ENCODE peak calls at places on chromosome 11, in ten cellular contexts. B is foreskin fibroblast, L is mucosa of descending colon, D is fibroblast of the aortic adventitia, P is epithelial cell of esophagus, V is brain microvascular endothelial cell, N is pancreas, Z is fibroblast of lung, C is uterus, Q is right lobe of liver. I is an unnamed sample.

GRCh38 chr11:5626191-5626590 is 1.4 kb downstream of the TRIM34 start:
- DNase-seq in B (peak), C (no peak), N (no peak), Q (no peak), Z (no peak), L (no peak), V (no peak), P (peak), D (peak), I (peak)

GRCh38 chr11:34837246-34837856 is 78.8 kb downstream of the APIP start:
- DNase-seq in B (peak), Q (no peak), P (no peak), L (no peak), C (no peak), N (no peak), D (no peak), Z (no peak), V (no peak), I (no peak)

GRCh38 chr11:74784234-74784633 is 35.6 kb downstream of the RNF169 start:
- DNase-seq in L (no peak), C (no peak), P (no peak), D (peak), B (no peak), Z (no peak), Q (no peak), N (no peak), V (no peak), I (no peak)

GRCh38 chr11:66051766-66052663 is at the start of gene SF3B2:
- DNase-seq in V (peak), D (peak), N (peak), L (peak), P (peak), Q (peak), Z (peak), C (peak), B (peak), I (peak)

GRCh38 chr11:70032943-70033710 is 45.0 kb upstream of the ANO1 start:
- DNase-seq in L (no peak), V (no peak), Z (no peak), B (no peak), C (no peak), N (no peak), Q (no peak), D (no peak), P (no peak), I (no peak)

GRCh38 chr11:13664351-13664750 is 4.1 kb upstream of the FAR1 start:
- DNase-seq in Z (no peak), N (no peak), C (no peak), L (no peak), V (no peak), B (no peak), D (no peak), Q (no peak), P (peak), I (no peak)

GRCh38 chr11:14041040-14041439 is 78.5 kb downstream of the SPON1 start:
- DNase-seq in L (no peak), V (no peak), B (no peak), D (no peak), C (no peak), Z (no peak), Q (no peak), N (no peak), P (no peak), I (no peak)

GRCh38 chr11:76551400-76551799 is 106.6 kb downstream of the EMSY start:
- DNase-seq in L (no peak), V (no peak), C (no peak), B (no peak), P (peak), Q (no peak), Z (no peak), D (peak), N (no peak), I (no peak)

GRCh38 chr11:129815596-129816461 is at the start of gene TMEM45B:
- DNase-seq in V (no peak), B (peak), Z (no peak), Q (peak), D (no peak), P (no peak), N (peak), L (peak), C (no peak), I (no peak)

GRCh38 chr11:8665222-8665621 is 17.2 kb downstream of the TRIM66 start:
- DNase-seq in P (no peak), N (no peak), Q (no peak), B (no peak), L (no peak), Z (no peak), C (no peak), D (no peak), V (no peak), I (no peak)

GRCh38 chr11:95156916-95157568 is 67.4 kb downstream of the ENDOD1 start:
- DNase-seq in B (peak), V (no peak), Z (no peak), L (no peak), P (no peak), N (no peak), Q (no peak), C (peak), D (peak), I (no peak)

GRCh38 chr11:112922606-112923005 is 38.6 kb upstream of the NCAM1 start:
- DNase-seq in V (no peak), N (no peak), Z (no peak), D (no peak), L (no peak), B (no peak), C (no peak), P (no peak), Q (no peak), I (no peak)

GRCh38 chr11:8581300-8581699 is 12.7 kb downstream of the STK33 start:
- DNase-seq in Z (peak), D (peak), Q (no peak), C (no peak), L (no peak), V (no peak), B (peak), N (no peak), P (peak), I (no peak)

GRCh38 chr11:86761978-86762377 is 38.4 kb upstream of the PRSS23 start:
- DNase-seq in V (peak), C (no peak), B (peak), Q (no peak), N (no peak), D (peak), Z (peak), L (no peak), P (no peak), I (no peak)

GRCh38 chr11:70782401-70782913 is 384.1 kb downstream of the CTTN start:
- DNase-seq in V (no peak), Z (no peak), B (no peak), P (no peak), D (no peak), N (no peak), C (no peak), L (no peak), Q (no peak), I (no peak)

GRCh38 chr11:126337472-126338241 is 17.8 kb upstream of the ST3GAL4 start:
- DNase-seq in B (no peak), P (no peak), C (no peak), D (no peak), L (no peak), N (no peak), V (no peak), Q (peak), Z (no peak), I (no peak)

GRCh38 chr11:70556884-70557741 is 158.8 kb downstream of the CTTN start:
- DNase-seq in V (no peak), Q (no peak), B (peak), N (no peak), C (no peak), P (peak), D (no peak), Z (peak), L (peak), I (no peak)

GRCh38 chr11:116311141-116311540 is 461.6 kb downstream of the BUD13 start:
- DNase-seq in B (no peak), Z (no peak), Q (no peak), D (no peak), N (no peak), V (no peak), L (no peak), P (no peak), C (no peak), I (no peak)

GRCh38 chr11:9568854-9569587 is 4.4 kb upstream of the WEE1 start:
- DNase-seq in V (peak), D (peak), B (peak), Z (peak), N (peak), Q (peak), P (peak), L (peak), C (peak), I (peak)

GRCh38 chr11:129061466-129062194 is 119.0 kb upstream of the TP53AIP1 start:
- DNase-seq in B (peak), Q (no peak), P (peak), Z (peak), N (no peak), C (no peak), V (peak), L (no peak), D (peak), I (peak)

GRCh38 chr11:64971421-64972233 is at the start of gene MAJIN:
- DNase-seq in Q (peak), V (peak), B (peak), Z (peak), N (peak), C (peak), L (peak), P (peak), D (peak), I (no peak)

GRCh38 chr11:100681064-100681502 is 6.0 kb upstream of the ARHGAP42 start:
- DNase-seq in Q (no peak), V (peak), L (peak), D (no peak), Z (peak), B (no peak), P (peak), C (peak), N (no peak), I (no peak)

GRCh38 chr11:111388842-111389241 is 9.8 kb upstream of the POU2AF1 start:
- DNase-seq in Z (no peak), B (no peak), P (peak), D (no peak), L (peak), N (no peak), V (no peak), C (no peak), Q (no peak), I (no peak)

GRCh38 chr11:26143553-26144308 is 188.2 kb upstream of the ANO3 start:
- DNase-seq in Z (peak), L (no peak), D (no peak), Q (no peak), N (no peak), P (peak), B (no peak), V (no peak), C (no peak), I (no peak)

GRCh38 chr11:133787379-133788103 is 57.8 kb downstream of the SPATA19 start:
- DNase-seq in N (peak), P (no peak), Q (peak), V (no peak), D (no peak), B (no peak), L (no peak), C (no peak), Z (no peak), I (no peak)

GRCh38 chr11:115965754-115966504 is 461.7 kb upstream of the CADM1 start:
- DNase-seq in P (no peak), D (no peak), C (no peak), Q (no peak), V (no peak), Z (peak), B (no peak), L (no peak), N (peak), I (peak)

GRCh38 chr11:59263225-59263894 is 50.6 kb upstream of the MPEG1 start:
- DNase-seq in Z (no peak), D (no peak), C (no peak), P (peak), Q (peak), N (peak), B (no peak), L (peak), V (no peak), I (no peak)

GRCh38 chr11:77204792-77205466 is 76.9 kb downstream of the MYO7A start:
- DNase-seq in C (no peak), V (no peak), Q (no peak), N (no peak), L (no peak), P (no peak), B (no peak), D (no peak), Z (no peak), I (no peak)

GRCh38 chr11:104609297-104609696 is 289.0 kb downstream of the CASP12 start:
- DNase-seq in Q (no peak), V (peak), N (peak), Z (peak), P (peak), L (no peak), B (peak), D (peak), C (no peak), I (peak)

GRCh38 chr11:73402834-73403185 is 26.6 kb downstream of the RELT start:
- DNase-seq in Z (no peak), C (no peak), Q (peak), P (peak), V (no peak), N (no peak), L (no peak), B (peak), D (no peak), I (no peak)
- TF ChIP-seq CTCF in Z (peak), C (no peak), Q (no peak), P (peak), V (peak), N (no peak), L (no peak), B (peak), D (peak), I (peak)

DNA sequence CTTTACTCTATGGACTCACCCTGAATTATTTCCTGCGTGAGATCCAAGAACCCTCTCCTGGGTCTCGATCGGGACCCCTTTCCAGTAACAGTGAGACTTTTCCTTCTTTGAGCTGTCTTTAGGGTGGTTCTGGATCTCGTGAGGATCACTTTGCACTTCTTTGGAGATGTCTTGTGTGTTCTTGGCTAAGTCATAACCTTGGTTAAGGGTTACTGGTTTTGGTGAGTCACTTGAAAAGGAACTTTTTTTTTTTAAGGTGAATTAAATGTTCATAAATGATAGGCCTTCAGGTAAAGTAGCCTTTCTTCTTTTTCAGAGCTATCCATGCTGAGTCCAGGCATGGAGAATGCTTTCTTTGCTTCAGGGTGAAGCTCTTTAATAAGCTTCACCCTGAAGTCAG is 19.4 kb upstream of the GSTP1 start:
- DNase-seq in V (no peak), D (no peak), B (peak), C (no peak), N (no peak), Q (no peak), Z (peak), L (no peak), P (peak), I (no peak)
- H3K4me3 ChIP-seq in V (no peak), D (no peak), B (no peak), C (no peak), N (no peak), Q (no peak), Z (no peak), L (no peak), P (no peak), I (no peak)

GRCh38 chr11:119560291-119560690 is 137.3 kb upstream of the THY1 start:
- DNase-seq in P (no peak), N (no peak), D (no peak), Z (no peak), L (no peak), V (no peak), Q (no peak), C (no peak), B (no peak), I (no peak)
- TF ChIP-seq CTCF in P (no peak), N (no peak), D (no peak), Z (no peak), L (no peak), V (no peak), Q (no peak), C (no peak), B (no peak), I (no peak)

DNA sequence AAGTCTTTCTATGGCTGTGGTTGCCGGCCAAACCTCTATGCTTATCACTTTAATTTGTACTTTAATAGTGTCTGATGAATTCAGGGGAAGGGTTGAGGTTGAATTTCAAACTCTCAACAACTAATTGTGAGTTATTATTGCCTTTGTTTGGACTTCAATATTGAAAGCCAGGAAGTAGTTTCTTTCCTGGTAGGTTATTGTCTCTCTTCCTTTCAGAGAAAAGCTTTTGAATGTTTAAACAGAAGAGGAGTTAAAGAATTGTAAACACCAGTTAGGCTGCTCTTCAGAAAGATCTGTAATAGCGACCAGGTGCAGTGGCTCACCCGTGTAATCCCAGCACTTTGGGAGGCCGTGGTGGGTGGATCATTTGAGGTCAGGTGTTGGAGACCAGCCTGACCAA is 22.2 kb downstream of the NNMT start:
- DNase-seq in B (no peak), D (no peak), C (no peak), Q (no peak), P (no peak), V (no peak), L (no peak), Z (no peak), N (no peak), I (no peak)
- H3K4me3 ChIP-seq in B (no peak), D (no peak), C (no peak), Q (no peak), P (no peak), V (no peak), L (no peak), Z (no peak), N (no peak), I (no peak)

GRCh38 chr11:6637871-6638270 is 17.7 kb downstream of the DCHS1 start:
- DNase-seq in D (peak), L (no peak), Q (peak), Z (peak), V (no peak), B (peak), C (peak), N (peak), P (no peak), I (no peak)

GRCh38 chr11:6640036-6640984 is 15.3 kb downstream of the DCHS1 start:
- DNase-seq in C (no peak), B (no peak), Z (no peak), Q (no peak), D (no peak), N (no peak), P (no peak), L (no peak), V (no peak), I (no peak)

GRCh38 chr11:6640985-6641701 is 14.5 kb downstream of the DCHS1 start:
- DNase-seq in L (no peak), N (no peak), D (no peak), Z (no peak), B (no peak), P (no peak), C (no peak), Q (no peak), V (no peak), I (no peak)

GRCh38 chr11:6636480-6636879 is 17.3 kb upstream of the TPP1 start:
- DNase-seq in B (no peak), Z (no peak), Q (no peak), V (no peak), N (no peak), P (no peak), D (no peak), L (no peak), C (no peak), I (no peak)

GRCh38 chr11:6638437-6638836 is 17.2 kb downstream of the DCHS1 start:
- DNase-seq in L (no peak), Z (no peak), B (no peak), Q (no peak), V (no peak), P (no peak), N (no peak), C (no peak), D (peak), I (no peak)
- TF ChIP-seq CTCF in L (no peak), Z (no peak), B (no peak), Q (no peak), V (no peak), P (no peak), N (no peak), C (no peak), D (no peak), I (no peak)

GRCh38 chr11:108852701-108853100 is 187.8 kb downstream of the DDX10 start:
- DNase-seq in Z (no peak), N (no peak), Q (no peak), L (no peak), B (no peak), V (no peak), C (no peak), P (no peak), D (peak), I (no peak)

GRCh38 chr11:108853151-108853550 is 188.3 kb downstream of the DDX10 start:
- DNase-seq in D (no peak), V (no peak), Q (no peak), C (no peak), B (no peak), N (no peak), L (no peak), Z (no peak), P (no peak), I (no peak)

GRCh38 chr11:108851781-108852180 is 186.9 kb downstream of the DDX10 start:
- DNase-seq in C (no peak), Z (no peak), D (no peak), B (no peak), P (peak), N (no peak), V (no peak), Q (no peak), L (no peak), I (no peak)

GRCh38 chr11:108853864-108854263 is 189.0 kb downstream of the DDX10 start:
- DNase-seq in N (no peak), P (peak), L (no peak), C (no peak), D (peak), B (no peak), Z (no peak), Q (no peak), V (peak), I (no peak)

GRCh38 chr11:108854366-108854765 is 189.5 kb downstream of the DDX10 start:
- DNase-seq in V (no peak), B (no peak), N (no peak), L (no peak), Z (no peak), D (peak), C (no peak), P (no peak), Q (no peak), I (no peak)
- H3K4me3 ChIP-seq in V (no peak), B (no peak), N (no peak), L (no peak), Z (peak), D (peak), C (peak), P (no peak), Q (no peak), I (no peak)